ENCODE peak calls at places on chromosome 4, in ten cellular contexts. One of them, this sample, is unnamed.

GRCh38 chr4:99383833-99384392 is 31.4 kb upstream of the ADH1C start:
- DNase-seq in tibial nerve: peak; percentile 78
- DNase-seq in sigmoid colon: peak; percentile 84
- DNase-seq in ovary: peak; percentile 68
- DNase-seq in heart left ventricle: no peak
- DNase-seq in mesenchymal stem cell: no peak
- DNase-seq in K562: no peak
- DNase-seq in fibroblast of lung: peak; percentile 61
- DNase-seq in endodermal cell: no peak
- DNase-seq in right lobe of liver: peak; percentile 80
- DNase-seq in this sample: peak; percentile 56

GRCh38 chr4:130632731-130633604 is 1537.0 kb downstream of the C4orf33 start:
- DNase-seq in heart left ventricle: peak; percentile 9
- DNase-seq in ovary: no peak
- DNase-seq in tibial nerve: no peak
- DNase-seq in endodermal cell: no peak
- DNase-seq in sigmoid colon: no peak
- DNase-seq in K562: no peak
- DNase-seq in right lobe of liver: no peak
- DNase-seq in mesenchymal stem cell: no peak
- DNase-seq in fibroblast of lung: peak; percentile 54
- DNase-seq in this sample: no peak

GRCh38 chr4:185847352-185848078 is 35.5 kb upstream of the SORBS2 start:
- DNase-seq in mesenchymal stem cell: peak; percentile 78
- DNase-seq in ovary: no peak
- DNase-seq in endodermal cell: peak; percentile 78
- DNase-seq in sigmoid colon: no peak
- DNase-seq in tibial nerve: no peak
- DNase-seq in fibroblast of lung: peak; percentile 88
- DNase-seq in right lobe of liver: no peak
- DNase-seq in heart left ventricle: peak; percentile 88
- DNase-seq in K562: no peak
- DNase-seq in this sample: no peak

GRCh38 chr4:88526221-88526815 is 2.7 kb upstream of the PYURF start:
- DNase-seq in ovary: no peak
- DNase-seq in fibroblast of lung: peak; percentile 14
- DNase-seq in heart left ventricle: no peak
- DNase-seq in right lobe of liver: no peak
- DNase-seq in mesenchymal stem cell: no peak
- DNase-seq in tibial nerve: no peak
- DNase-seq in endodermal cell: no peak
- DNase-seq in K562: peak; percentile 12
- DNase-seq in sigmoid colon: no peak
- DNase-seq in this sample: no peak

GRCh38 chr4:178423366-178423765 is 981.1 kb upstream of the AGA start:
- DNase-seq in endodermal cell: no peak
- DNase-seq in right lobe of liver: no peak
- DNase-seq in K562: no peak
- DNase-seq in tibial nerve: no peak
- DNase-seq in mesenchymal stem cell: no peak
- DNase-seq in fibroblast of lung: no peak
- DNase-seq in heart left ventricle: no peak
- DNase-seq in ovary: no peak
- DNase-seq in sigmoid colon: no peak
- DNase-seq in this sample: no peak

GRCh38 chr4:3723232-3723642 is 42.9 kb upstream of the ADRA2C start:
- DNase-seq in fibroblast of lung: no peak
- DNase-seq in ovary: no peak
- DNase-seq in heart left ventricle: no peak
- DNase-seq in right lobe of liver: no peak
- DNase-seq in sigmoid colon: no peak
- DNase-seq in endodermal cell: no peak
- DNase-seq in mesenchymal stem cell: no peak
- DNase-seq in tibial nerve: no peak
- DNase-seq in K562: no peak
- DNase-seq in this sample: no peak

GRCh38 chr4:159594576-159594975 is 491.7 kb downstream of the RAPGEF2 start:
- DNase-seq in mesenchymal stem cell: no peak
- DNase-seq in ovary: no peak
- DNase-seq in K562: no peak
- DNase-seq in heart left ventricle: no peak
- DNase-seq in endodermal cell: peak; percentile 49
- DNase-seq in sigmoid colon: no peak
- DNase-seq in right lobe of liver: no peak
- DNase-seq in tibial nerve: no peak
- DNase-seq in fibroblast of lung: no peak
- DNase-seq in this sample: no peak

GRCh38 chr4:85127653-85128052 is 161.2 kb upstream of the WDFY3 start:
- DNase-seq in mesenchymal stem cell: peak; percentile 35
- DNase-seq in right lobe of liver: no peak
- DNase-seq in endodermal cell: peak; percentile 92
- DNase-seq in heart left ventricle: peak; percentile 38
- DNase-seq in K562: peak; percentile 61
- DNase-seq in sigmoid colon: no peak
- DNase-seq in fibroblast of lung: peak; percentile 29
- DNase-seq in tibial nerve: no peak
- DNase-seq in ovary: no peak
- DNase-seq in this sample: no peak

GRCh38 chr4:107299646-107300045 is 263.5 kb upstream of the DKK2 start:
- DNase-seq in endodermal cell: no peak
- DNase-seq in sigmoid colon: no peak
- DNase-seq in tibial nerve: no peak
- DNase-seq in ovary: no peak
- DNase-seq in right lobe of liver: no peak
- DNase-seq in fibroblast of lung: peak; percentile 83
- DNase-seq in K562: no peak
- DNase-seq in heart left ventricle: no peak
- DNase-seq in mesenchymal stem cell: no peak
- DNase-seq in this sample: no peak

GRCh38 chr4:3071811-3072210 is 2.5 kb downstream of the HTT-AS start:
- DNase-seq in K562: no peak
- DNase-seq in heart left ventricle: no peak
- DNase-seq in endodermal cell: no peak
- DNase-seq in right lobe of liver: no peak
- DNase-seq in sigmoid colon: no peak
- DNase-seq in fibroblast of lung: peak; percentile 12
- DNase-seq in ovary: no peak
- DNase-seq in tibial nerve: no peak
- DNase-seq in mesenchymal stem cell: peak; percentile 16
- DNase-seq in this sample: no peak

GRCh38 chr4:165502919-165503907 is 124.4 kb downstream of the CPE start:
- DNase-seq in ovary: no peak
- DNase-seq in mesenchymal stem cell: peak; percentile 65
- DNase-seq in K562: no peak
- DNase-seq in tibial nerve: peak; percentile 25
- DNase-seq in fibroblast of lung: peak; percentile 57
- DNase-seq in heart left ventricle: no peak
- DNase-seq in sigmoid colon: no peak
- DNase-seq in right lobe of liver: no peak
- DNase-seq in endodermal cell: no peak
- DNase-seq in this sample: no peak

GRCh38 chr4:121819216-121819980 is 4.3 kb downstream of the CCNA2 start:
- DNase-seq in heart left ventricle: no peak
- DNase-seq in ovary: no peak
- DNase-seq in endodermal cell: no peak
- DNase-seq in fibroblast of lung: peak; percentile 59
- DNase-seq in right lobe of liver: no peak
- DNase-seq in mesenchymal stem cell: peak; percentile 17
- DNase-seq in sigmoid colon: no peak
- DNase-seq in K562: no peak
- DNase-seq in tibial nerve: no peak
- DNase-seq in this sample: no peak

GRCh38 chr4:177256950-177257349 is 52.7 kb upstream of the NEIL3 start:
- DNase-seq in sigmoid colon: no peak
- DNase-seq in ovary: no peak
- DNase-seq in right lobe of liver: no peak
- DNase-seq in heart left ventricle: no peak
- DNase-seq in K562: no peak
- DNase-seq in fibroblast of lung: no peak
- DNase-seq in tibial nerve: no peak
- DNase-seq in mesenchymal stem cell: no peak
- DNase-seq in endodermal cell: no peak
- DNase-seq in this sample: no peak

GRCh38 chr4:156560701-156561100 is 410.9 kb downstream of the PDGFC start:
- DNase-seq in endodermal cell: no peak
- DNase-seq in fibroblast of lung: peak; percentile 37
- DNase-seq in heart left ventricle: no peak
- DNase-seq in ovary: no peak
- DNase-seq in tibial nerve: no peak
- DNase-seq in right lobe of liver: no peak
- DNase-seq in K562: no peak
- DNase-seq in mesenchymal stem cell: peak; percentile 26
- DNase-seq in sigmoid colon: no peak
- DNase-seq in this sample: no peak

GRCh38 chr4:138178566-138178965 is 63.6 kb downstream of the SLC7A11 start:
- DNase-seq in heart left ventricle: no peak
- DNase-seq in endodermal cell: no peak
- DNase-seq in tibial nerve: no peak
- DNase-seq in K562: no peak
- DNase-seq in mesenchymal stem cell: no peak
- DNase-seq in right lobe of liver: no peak
- DNase-seq in ovary: no peak
- DNase-seq in fibroblast of lung: peak; percentile 66
- DNase-seq in sigmoid colon: no peak
- DNase-seq in this sample: no peak

DNA sequence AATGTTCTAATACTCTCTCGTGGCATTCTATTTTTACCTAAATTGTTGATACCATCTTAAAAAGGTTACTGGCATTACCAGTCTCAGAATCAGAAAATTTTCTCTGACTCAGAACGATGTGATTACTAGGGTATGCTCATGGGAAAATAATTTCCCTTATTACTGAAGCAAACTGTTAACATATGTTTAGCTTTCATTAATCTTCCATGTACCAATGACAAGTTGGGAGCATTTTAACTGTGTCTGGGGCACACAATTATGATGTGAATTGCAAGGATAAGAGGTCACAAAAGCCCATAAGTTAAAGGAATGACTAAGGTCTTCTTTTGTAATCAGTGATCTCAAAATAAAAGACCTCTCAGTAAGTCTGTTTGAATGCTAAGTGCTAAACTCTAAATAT is 1254.6 kb downstream of the PCDH18 start:
- DNase-seq in ovary: no peak
- DNase-seq in heart left ventricle: no peak
- DNase-seq in endodermal cell: no peak
- DNase-seq in right lobe of liver: no peak
- DNase-seq in tibial nerve: no peak
- DNase-seq in sigmoid colon: no peak
- DNase-seq in fibroblast of lung: peak; percentile 48
- DNase-seq in K562: no peak
- DNase-seq in mesenchymal stem cell: no peak
- DNase-seq in this sample: no peak
- H3K4me1 ChIP-seq in ovary: no peaks in the 10 kb centered on the region
- H3K4me1 ChIP-seq in heart left ventricle: no peaks in the 10 kb centered on the region
- H3K4me1 ChIP-seq in endodermal cell: no peaks in the 10 kb centered on the region
- H3K4me1 ChIP-seq in right lobe of liver: no peaks in the 10 kb centered on the region
- H3K4me1 ChIP-seq in tibial nerve: no peaks in the 10 kb centered on the region
- H3K4me1 ChIP-seq in sigmoid colon: no peaks in the 10 kb centered on the region
- H3K4me1 ChIP-seq in fibroblast of lung: no peaks in the 10 kb centered on the region
- H3K4me1 ChIP-seq in K562: no peaks in the 10 kb centered on the region
- H3K4me1 ChIP-seq in mesenchymal stem cell: no peaks in the 10 kb centered on the region
- H3K4me1 ChIP-seq in this sample: no peaks in the 10 kb centered on the region

DNA sequence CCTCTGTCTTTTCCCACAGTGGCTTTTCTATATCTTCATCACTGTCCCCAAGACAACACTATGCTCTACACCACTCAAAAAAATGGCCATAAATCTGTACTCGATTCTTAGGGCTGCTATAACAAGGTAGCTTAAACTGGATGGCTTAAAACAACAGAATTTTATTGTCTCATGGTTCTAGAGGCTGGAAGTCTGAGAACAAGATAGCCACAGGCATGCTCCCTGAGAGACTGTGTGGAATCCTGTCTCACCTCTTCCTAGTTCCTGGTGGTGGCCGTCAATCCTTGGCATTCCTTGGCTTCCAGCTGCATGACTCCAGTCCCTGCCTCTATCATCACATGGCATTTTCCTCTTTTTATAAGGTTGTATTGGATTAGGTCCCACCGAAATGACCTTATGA is 70.7 kb upstream of the DCLK2 start:
- DNase-seq in sigmoid colon: no peak
- DNase-seq in ovary: no peak
- DNase-seq in fibroblast of lung: peak; percentile 94
- DNase-seq in K562: no peak
- DNase-seq in endodermal cell: no peak
- DNase-seq in tibial nerve: no peak
- DNase-seq in mesenchymal stem cell: peak; percentile 43
- DNase-seq in right lobe of liver: no peak
- DNase-seq in heart left ventricle: no peak
- DNase-seq in this sample: no peak
- H3K4me1 ChIP-seq in sigmoid colon: peaks cover 62% of the 10 kb centered on the region
- H3K4me1 ChIP-seq in ovary: peaks cover 7% of the 10 kb centered on the region
- H3K4me1 ChIP-seq in fibroblast of lung: no peaks in the 10 kb centered on the region
- H3K4me1 ChIP-seq in K562: no peaks in the 10 kb centered on the region
- H3K4me1 ChIP-seq in endodermal cell: no peaks in the 10 kb centered on the region
- H3K4me1 ChIP-seq in tibial nerve: no peaks in the 10 kb centered on the region
- H3K4me1 ChIP-seq in mesenchymal stem cell: peaks cover 5% of the 10 kb centered on the region
- H3K4me1 ChIP-seq in right lobe of liver: peaks cover 7% of the 10 kb centered on the region
- H3K4me1 ChIP-seq in heart left ventricle: peaks cover 19% of the 10 kb centered on the region
- H3K4me1 ChIP-seq in this sample: no peaks in the 10 kb centered on the region

DNA sequence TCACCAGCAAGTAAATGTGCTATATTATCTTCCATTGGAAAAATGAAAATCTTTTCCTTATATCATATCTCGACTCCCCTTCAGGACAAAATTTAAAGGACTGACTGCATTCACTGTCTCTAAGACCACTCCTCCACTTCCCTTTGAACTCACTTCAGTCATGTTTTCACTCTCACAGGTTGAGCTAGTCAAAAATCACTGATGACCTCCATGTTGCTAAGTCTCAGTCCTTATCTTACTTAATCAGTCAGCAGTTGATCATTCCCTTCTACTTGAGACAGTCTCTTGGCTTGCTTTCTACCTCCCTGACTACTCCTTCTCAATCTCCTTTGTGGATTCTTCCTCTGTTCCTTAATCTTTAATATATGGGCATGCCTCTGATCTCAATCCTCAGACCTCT is 117.0 kb upstream of the LSM6 start:
- DNase-seq in heart left ventricle: no peak
- DNase-seq in mesenchymal stem cell: no peak
- DNase-seq in tibial nerve: no peak
- DNase-seq in sigmoid colon: no peak
- DNase-seq in right lobe of liver: no peak
- DNase-seq in K562: no peak
- DNase-seq in endodermal cell: no peak
- DNase-seq in ovary: no peak
- DNase-seq in fibroblast of lung: no peak
- DNase-seq in this sample: no peak
- H3K4me1 ChIP-seq in heart left ventricle: no peaks in the 10 kb centered on the region
- H3K4me1 ChIP-seq in mesenchymal stem cell: peaks cover 2% of the 10 kb centered on the region
- H3K4me1 ChIP-seq in tibial nerve: no peaks in the 10 kb centered on the region
- H3K4me1 ChIP-seq in sigmoid colon: no peaks in the 10 kb centered on the region
- H3K4me1 ChIP-seq in right lobe of liver: no peaks in the 10 kb centered on the region
- H3K4me1 ChIP-seq in K562: no peaks in the 10 kb centered on the region
- H3K4me1 ChIP-seq in endodermal cell: no peaks in the 10 kb centered on the region
- H3K4me1 ChIP-seq in ovary: no peaks in the 10 kb centered on the region
- H3K4me1 ChIP-seq in fibroblast of lung: no peaks in the 10 kb centered on the region
- H3K4me1 ChIP-seq in this sample: no peaks in the 10 kb centered on the region

DNA sequence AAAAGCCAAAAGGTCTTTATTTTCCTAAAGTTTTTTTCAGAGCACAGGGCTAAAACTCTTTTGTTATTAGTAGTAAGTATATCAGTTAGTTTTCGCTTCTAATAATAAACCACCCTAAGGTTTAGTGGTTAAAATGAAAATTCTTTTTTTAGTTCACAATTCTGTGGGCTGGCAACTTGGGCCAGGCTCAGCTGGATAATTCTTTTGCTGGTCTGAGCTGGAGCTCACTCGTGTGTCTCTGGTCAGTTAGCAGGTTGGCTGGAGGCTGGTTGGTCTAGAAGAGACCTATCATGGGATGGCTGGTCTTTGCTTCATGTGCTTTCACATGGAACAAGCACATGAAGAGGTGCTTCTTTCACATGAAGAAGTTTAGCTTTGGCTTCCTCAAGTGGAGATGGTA is 227.1 kb upstream of the LCORL start:
- DNase-seq in K562: no peak
- DNase-seq in right lobe of liver: no peak
- DNase-seq in sigmoid colon: no peak
- DNase-seq in mesenchymal stem cell: no peak
- DNase-seq in tibial nerve: no peak
- DNase-seq in ovary: no peak
- DNase-seq in heart left ventricle: no peak
- DNase-seq in fibroblast of lung: no peak
- DNase-seq in endodermal cell: no peak
- DNase-seq in this sample: no peak
- H3K4me1 ChIP-seq in K562: no peaks in the 10 kb centered on the region
- H3K4me1 ChIP-seq in right lobe of liver: no peaks in the 10 kb centered on the region
- H3K4me1 ChIP-seq in sigmoid colon: no peaks in the 10 kb centered on the region
- H3K4me1 ChIP-seq in mesenchymal stem cell: no peaks in the 10 kb centered on the region
- H3K4me1 ChIP-seq in tibial nerve: no peaks in the 10 kb centered on the region
- H3K4me1 ChIP-seq in ovary: no peaks in the 10 kb centered on the region
- H3K4me1 ChIP-seq in heart left ventricle: no peaks in the 10 kb centered on the region
- H3K4me1 ChIP-seq in fibroblast of lung: no peaks in the 10 kb centered on the region
- H3K4me1 ChIP-seq in endodermal cell: no peaks in the 10 kb centered on the region
- H3K4me1 ChIP-seq in this sample: no peaks in the 10 kb centered on the region